ENCODE peak calls at places on chromosomes 11 and 22, in nine cellular contexts. W is neuronal stem cell; H is uterus; J is fibroblast of lung; K is tibial artery; M is heart left ventricle; A is adrenal gland; T is CD4-positive, CD25-positive, alpha-beta regulatory T cell; L is CD8-positive, alpha-beta memory T cell. N is an unnamed sample. For H3K4me1, the result is how much of the 10 kb centered on the place peaks cover.

GRCh38 chr22:37843746-37844089 is 416 bp downstream of the ANKRD54 start:
- DNase-seq in J (peak), A (no peak), T (peak), W (no peak), M (no peak), H (no peak), L (no peak), K (peak), N (no peak)

GRCh38 chr11:129143335-129143734 is 48.8 kb downstream of the ARHGAP32 start:
- DNase-seq in W (peak), M (peak), L (no peak), K (peak), H (peak), J (peak), A (peak), T (no peak), N (peak)

GRCh38 chr22:29030618-29031235 is 30.9 kb downstream of the C22orf31 start:
- DNase-seq in J (peak), W (peak), K (peak), H (peak), M (peak), T (no peak), A (peak), L (no peak), N (peak)

GRCh38 chr11:8257003-8257664 is 6.5 kb downstream of the LMO1 start:
- DNase-seq in W (no peak), J (no peak), H (peak), A (no peak), L (no peak), T (no peak), K (peak), M (no peak), N (no peak)

GRCh38 chr11:40877256-40877655 is 582.2 kb downstream of the LRRC4C start:
- DNase-seq in W (no peak), H (no peak), A (no peak), T (no peak), K (no peak), M (no peak), J (no peak), L (no peak), N (no peak)

GRCh38 chr11:132888226-132888625 is 644.1 kb downstream of the OPCML start:
- DNase-seq in L (no peak), A (no peak), J (no peak), W (no peak), H (no peak), K (no peak), M (no peak), T (no peak), N (no peak)

GRCh38 chr11:108961095-108961494 is 296.2 kb downstream of the DDX10 start:
- DNase-seq in J (no peak), L (no peak), W (no peak), H (no peak), M (no peak), T (no peak), A (no peak), K (no peak), N (no peak)

GRCh38 chr11:60978546-60979380 is 7.3 kb downstream of the CD6 start:
- DNase-seq in J (no peak), K (no peak), A (no peak), W (no peak), M (no peak), T (peak), H (no peak), L (peak), N (no peak)

GRCh38 chr11:95697614-95698408 is 91.8 kb downstream of the FAM76B start:
- DNase-seq in H (no peak), L (no peak), M (peak), T (no peak), A (no peak), K (no peak), W (no peak), J (no peak), N (no peak)

GRCh38 chr11:17803751-17804334 is 69.3 kb downstream of the KCNC1 start:
- DNase-seq in T (no peak), K (no peak), A (no peak), H (no peak), W (no peak), M (no peak), L (no peak), J (no peak), N (no peak)

GRCh38 chr22:46454910-46455269 is 82.5 kb downstream of the CELSR1 start:
- DNase-seq in A (no peak), J (no peak), T (no peak), K (no peak), W (no peak), M (no peak), H (no peak), L (no peak), N (no peak)

GRCh38 chr11:67673358-67673757 is 1.1 kb downstream of the ALDH3B2 start:
- DNase-seq in W (no peak), J (no peak), A (no peak), H (no peak), M (no peak), L (no peak), T (no peak), K (no peak), N (no peak)

GRCh38 chr22:25651332-25651731 is 86.9 kb downstream of the GRK3 start:
- DNase-seq in L (no peak), H (no peak), W (no peak), M (no peak), K (no peak), J (no peak), T (no peak), A (no peak), N (no peak)

GRCh38 chr22:49140921-49141680 is 686.6 kb downstream of the BRD1 start:
- DNase-seq in H (no peak), L (no peak), J (no peak), T (no peak), W (no peak), M (no peak), A (no peak), K (no peak), N (no peak)

GRCh38 chr11:119029340-119030028 is 1.2 kb downstream of the SLC37A4 start:
- DNase-seq in H (no peak), M (no peak), K (no peak), W (no peak), A (no peak), J (no peak), T (peak), L (no peak), N (no peak)

GRCh38 chr22:37206841-37207821 is 5.1 kb downstream of the SSTR3 start:
- DNase-seq in A (no peak), J (no peak), H (no peak), K (peak), M (no peak), T (no peak), W (no peak), L (no peak), N (no peak)

GRCh38 chr11:77141034-77141433 is 13.0 kb downstream of the MYO7A start:
- DNase-seq in W (no peak), T (no peak), L (no peak), A (no peak), M (no peak), H (no peak), J (peak), K (no peak), N (no peak)

DNA sequence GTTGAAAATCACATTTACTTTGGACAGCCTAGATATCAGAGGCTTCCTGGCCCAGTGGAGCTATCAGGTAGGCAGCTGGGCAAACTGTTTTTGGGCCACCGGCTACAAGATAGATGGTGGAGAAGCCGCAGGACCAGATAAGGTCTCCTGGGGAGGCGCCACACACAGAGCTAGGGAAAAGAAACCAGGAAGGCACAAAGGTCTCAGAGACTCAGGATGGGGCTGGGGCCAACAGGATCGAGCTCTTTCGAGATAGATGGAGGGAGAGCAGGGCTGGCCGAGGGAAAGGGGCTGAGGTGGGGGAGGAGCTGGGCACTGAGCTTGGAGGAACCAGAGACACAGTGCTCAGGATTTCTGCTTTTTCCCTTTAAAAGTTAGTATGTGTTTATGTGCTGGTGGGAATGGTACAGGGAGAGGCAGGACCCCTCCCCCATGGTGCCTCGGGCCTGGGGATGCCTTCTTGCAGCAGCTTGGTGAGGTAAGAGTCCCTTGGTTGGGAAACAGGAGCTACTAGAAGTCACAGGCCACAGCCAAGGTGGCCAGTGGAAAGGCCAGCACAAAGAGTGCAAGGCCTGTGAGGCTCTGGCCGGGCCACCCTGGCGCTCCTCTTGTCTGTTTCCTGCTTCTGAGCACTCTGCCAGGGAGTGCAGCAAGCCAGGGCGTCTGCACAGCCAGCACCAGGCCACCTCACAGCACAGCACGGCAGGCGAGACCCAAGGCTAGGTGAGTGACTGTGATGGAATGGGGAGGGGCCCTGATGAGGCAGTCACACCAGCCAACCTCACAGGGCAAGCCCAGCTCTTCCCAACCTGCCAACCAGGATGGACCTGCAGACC is 11.5 kb upstream of the NAP1L4 start:
- DNase-seq in H (peak), T (no peak), J (no peak), L (no peak), K (peak), M (no peak), A (no peak), W (no peak), N (no peak)
- H3K4me1 ChIP-seq in H (under half), T (under half), J (under half), L (under half), K (under half), M (under half), A (under half), W (under half), N (under half)

DNA sequence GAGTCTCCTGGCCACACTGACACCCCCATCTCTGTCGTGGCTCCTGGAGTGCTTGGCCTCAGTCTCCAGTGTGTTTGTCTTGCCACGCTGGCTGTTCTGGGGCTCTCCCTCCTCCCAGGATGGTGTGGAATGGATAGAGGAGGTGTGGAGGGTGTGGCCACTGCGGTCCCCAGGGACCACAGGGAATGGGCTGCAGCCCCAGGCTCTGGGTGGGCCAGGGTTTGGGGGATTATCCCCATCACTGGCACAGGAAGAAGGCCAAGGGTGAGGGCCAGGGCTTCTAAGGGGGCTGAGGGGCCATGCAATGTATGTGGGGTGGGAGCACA is 8.1 kb downstream of the GNAZ start:
- DNase-seq in W (no peak), A (no peak), L (no peak), K (no peak), T (no peak), H (no peak), M (no peak), J (no peak), N (no peak)
- H3K4me1 ChIP-seq in W (under half), A (under half), L (under half), K (under half), T (under half), H (under half), M (under half), J (under half), N (under half)

GRCh38 chr11:6606471-6607189 is 3.1 kb downstream of the ILK start:
- DNase-seq in L (peak), T (peak), H (peak), J (peak), K (peak), W (peak), A (peak), M (peak), N (peak)
- H3K4me1 ChIP-seq in L (half or more), T (half or more), H (under half), J (under half), K (half or more), W (under half), A (under half), M (half or more), N (half or more)

GRCh38 chr11:78189851-78190250 is 1.1 kb downstream of the USP35 start:
- DNase-seq in J (no peak), K (peak), L (no peak), T (no peak), A (no peak), W (no peak), H (no peak), M (no peak), N (no peak)
- H3K4me1 ChIP-seq in J (under half), K (half or more), L (under half), T (under half), A (under half), W (under half), H (under half), M (under half), N (half or more)

DNA sequence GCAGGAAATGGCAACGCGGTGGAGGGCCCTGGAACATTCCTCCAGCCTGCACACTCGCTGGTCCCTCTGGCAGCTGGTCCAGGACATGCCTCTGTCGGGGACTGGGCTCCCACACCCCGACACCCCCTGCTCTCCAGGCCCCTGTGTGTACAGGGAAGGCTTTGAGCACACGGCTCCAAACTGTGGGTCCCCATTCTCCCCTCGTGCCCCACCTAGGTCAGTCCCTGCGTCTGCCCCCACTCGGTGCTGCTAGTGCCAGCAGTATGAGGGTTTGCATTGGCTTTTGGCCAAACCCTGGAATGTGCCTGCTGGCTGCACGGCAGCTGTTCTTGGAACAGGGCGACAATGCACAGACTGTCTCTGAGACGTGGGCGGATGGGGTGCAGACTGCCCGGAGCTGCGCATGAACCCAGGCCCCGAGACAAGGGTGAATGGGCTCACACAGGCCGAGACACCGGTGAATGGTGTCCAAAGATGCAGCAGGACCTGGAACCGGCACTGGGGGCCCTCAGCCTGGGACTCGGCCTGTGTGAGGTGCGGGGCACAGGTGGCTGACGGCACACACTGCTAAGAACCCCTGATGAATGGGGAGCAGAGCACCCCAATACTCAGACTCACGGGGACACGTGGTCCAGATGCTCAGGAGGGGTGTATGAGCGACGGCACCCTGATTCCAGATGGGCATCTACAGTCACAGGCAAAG is 7.5 kb upstream of the SYT8 start:
- DNase-seq in W (no peak), K (peak), H (no peak), T (no peak), L (no peak), M (no peak), J (peak), A (peak), N (peak)
- H3K4me1 ChIP-seq in W (under half), K (half or more), H (under half), T (under half), L (under half), M (under half), J (under half), A (under half), N (under half)

GRCh38 chr22:20019661-20020532 is 1.0 kb upstream of the TANGO2 start:
- DNase-seq in J (no peak), M (no peak), A (no peak), L (no peak), W (no peak), T (no peak), H (no peak), K (no peak), N (no peak)
- H3K4me1 ChIP-seq in J (under half), M (under half), A (under half), L (under half), W (under half), T (under half), H (under half), K (under half), N (under half)

GRCh38 chr22:50272103-50272782 is 2.1 kb upstream of the MAPK11 start:
- DNase-seq in K (no peak), L (no peak), M (no peak), H (no peak), T (no peak), J (no peak), A (no peak), W (peak), N (no peak)
- H3K4me1 ChIP-seq in K (under half), L (under half), M (under half), H (under half), T (under half), J (under half), A (under half), W (under half), N (under half)

GRCh38 chr11:62554377-62554776 is 7.8 kb upstream of the AHNAK start:
- DNase-seq in K (peak), J (no peak), A (no peak), T (no peak), L (no peak), W (no peak), M (no peak), H (no peak), N (no peak)
- H3K4me1 ChIP-seq in K (half or more), J (under half), A (under half), T (half or more), L (half or more), W (under half), M (half or more), H (under half), N (half or more)

N was measured in thoracic aorta.